ENCODE peak calls at places on chromosomes 11 and 22, in five cellular contexts. U is H9, N is mesenchymal stem cell, I is neuronal stem cell, S is H1. W is an unnamed sample.

GRCh38 chr11:18548001-18548400 is 21.3 kb upstream of the TSG101 start:
- DNase-seq in N (no peak), I (no peak), U (no peak), S (no peak), W (no peak)

GRCh38 chr11:112195906-112196305 is 20.6 kb downstream of the BCO2 start:
- DNase-seq in N (peak; percentile 24), S (no peak), U (no peak), I (no peak), W (no peak)

GRCh38 chr11:104713366-104713765 is 184.9 kb downstream of the CASP12 start:
- DNase-seq in S (no peak), N (no peak), U (no peak), I (no peak), W (no peak)

GRCh38 chr11:1504164-1504563 is 17.6 kb upstream of the MOB2 start:
- DNase-seq in N (no peak), U (no peak), I (no peak), S (no peak), W (no peak)

GRCh38 chr22:36439481-36440271 is 41.8 kb downstream of the TXN2 start:
- DNase-seq in S (no peak), I (no peak), U (no peak), N (peak; percentile 98), W (peak; percentile 94)

GRCh38 chr11:12725863-12726666 is 51.8 kb downstream of the TEAD1 start:
- DNase-seq in I (no peak), N (peak; percentile 75), U (no peak), S (no peak), W (peak; percentile 73)

GRCh38 chr11:551131-551530 is 9.4 kb downstream of the LMNTD2 start:
- DNase-seq in I (no peak), N (no peak), S (no peak), U (no peak), W (no peak)

GRCh38 chr11:5123802-5124521 is 14.2 kb downstream of the OR52A5 start:
- DNase-seq in N (peak; percentile 75), S (peak; percentile 44), I (peak; percentile 68), U (peak; percentile 71), W (peak; percentile 92)

GRCh38 chr11:69674267-69674885 is 777 bp downstream of the LTO1 start:
- DNase-seq in U (no peak), I (no peak), N (peak; percentile 92), S (no peak), W (peak; percentile 61)

GRCh38 chr11:14698771-14699170 is 55.2 kb downstream of the PDE3B start:
- DNase-seq in N (no peak), U (no peak), S (no peak), I (no peak), W (no peak)

GRCh38 chr11:413120-414081 is 1.4 kb downstream of the SIGIRR start:
- DNase-seq in S (no peak), N (no peak), I (no peak), U (no peak), W (no peak)

GRCh38 chr22:28151241-28151640 is 232.2 kb upstream of the PITPNB start:
- DNase-seq in N (peak; percentile 47), U (no peak), I (no peak), S (no peak), W (no peak)

GRCh38 chr11:12162652-12163051 is 52.3 kb downstream of the MICAL2 start:
- DNase-seq in I (no peak), N (no peak), U (no peak), S (no peak), W (no peak)

GRCh38 chr11:27656806-27657483 is 43.3 kb downstream of the BDNF start:
- DNase-seq in I (no peak), S (no peak), N (no peak), U (no peak), W (peak; percentile 86)

GRCh38 chr11:105910095-105910715 is 111.8 kb downstream of the MSANTD4 start:
- DNase-seq in U (no peak), I (no peak), S (no peak), N (peak; percentile 70), W (no peak)

GRCh38 chr11:33631749-33632091 is 68.9 kb downstream of the C11orf91 start:
- DNase-seq in I (no peak), U (no peak), N (no peak), S (no peak), W (no peak)

GRCh38 chr11:44275961-44276550 is 33.9 kb downstream of the ALX4 start:
- DNase-seq in S (no peak), I (no peak), U (no peak), N (no peak), W (no peak)

GRCh38 chr11:11993814-11994213 is 14.6 kb downstream of the DKK3 start:
- DNase-seq in N (peak; percentile 93), S (no peak), U (peak; percentile 55), I (no peak), W (peak; percentile 90)

GRCh38 chr11:60914620-60915249 is 777 bp downstream of the TMEM109 start:
- DNase-seq in N (peak; percentile 58), U (peak; percentile 35), S (no peak), I (no peak), W (peak; percentile 42)

GRCh38 chr11:102580185-102580951 is 44.8 kb downstream of the MMP20 start:
- DNase-seq in S (no peak), I (no peak), U (no peak), N (no peak), W (no peak)

GRCh38 chr11:132632641-132633124 is 899.6 kb downstream of the OPCML start:
- DNase-seq in S (no peak), U (no peak), N (peak; percentile 98), I (no peak), W (peak; percentile 56)

GRCh38 chr11:98029832-98030231 is 990.9 kb upstream of the CNTN5 start:
- DNase-seq in N (no peak), I (no peak), U (no peak), S (no peak), W (no peak)

GRCh38 chr22:30380011-30380410 is 7.2 kb downstream of the RNF215 start:
- DNase-seq in U (no peak), N (no peak), S (no peak), I (no peak), W (no peak)

GRCh38 chr11:110587972-110588371 is 124.3 kb downstream of the ARHGAP20 start:
- DNase-seq in S (no peak), U (no peak), N (no peak), I (no peak), W (no peak)

GRCh38 chr11:92212530-92212929 is 12.1 kb upstream of the FAT3 start:
- DNase-seq in I (no peak), U (no peak), S (no peak), N (no peak), W (no peak)

GRCh38 chr11:10489444-10489785 is 34.4 kb downstream of the AMPD3 start:
- DNase-seq in N (no peak), S (no peak), U (no peak), I (no peak), W (no peak)

GRCh38 chr11:35257287-35257686 is 118.3 kb downstream of the CD44 start:
- DNase-seq in I (no peak), U (no peak), S (no peak), N (no peak), W (no peak)

GRCh38 chr22:44620129-44620840 is 81.7 kb upstream of the PRR5 start:
- DNase-seq in S (peak; percentile 36), I (peak; percentile 89), U (peak; percentile 87), N (peak; percentile 86), W (peak; percentile 26)

GRCh38 chr11:62186195-62186594 is 3.8 kb upstream of the SCGB1D1 start:
- DNase-seq in I (no peak), S (no peak), N (no peak), U (no peak), W (no peak)

DNA sequence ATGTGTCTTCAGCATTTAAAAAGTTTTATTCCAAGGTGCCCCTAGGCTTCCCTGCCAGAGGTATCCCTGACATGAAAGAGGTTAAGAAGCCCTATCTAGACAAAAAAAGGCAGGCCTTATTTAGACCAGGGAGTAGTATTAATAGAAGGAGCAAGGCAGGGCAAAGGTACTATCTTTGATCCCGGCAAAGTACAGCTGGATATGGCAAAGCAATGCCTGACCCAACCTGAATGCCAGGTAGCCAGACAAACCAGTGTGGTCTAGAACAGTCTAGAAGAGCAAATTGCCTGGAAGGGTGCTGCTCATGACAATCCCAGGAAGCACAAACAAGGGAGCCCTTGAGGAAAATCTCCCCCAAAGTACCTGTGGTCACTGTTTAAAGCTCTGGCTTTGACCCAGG is 62.6 kb upstream of the SYT13 start:
- DNase-seq in U (no peak), S (no peak), N (no peak), I (no peak), W (no peak)
- H3K4me2 ChIP-seq in U (no peak overlapping the region), S (no peak overlapping the region), N (no peak overlapping the region), I (no peak overlapping the region), W (no peak overlapping the region)

GRCh38 chr11:126461096-126461440 is 105.6 kb downstream of the ST3GAL4 start:
- DNase-seq in U (no peak), N (no peak), S (no peak), I (no peak), W (no peak)

GRCh38 chr11:126459691-126460404 is 104.4 kb downstream of the ST3GAL4 start:
- DNase-seq in N (no peak), I (no peak), U (no peak), S (no peak), W (no peak)

GRCh38 chr11:126460417-126461095 is 105.1 kb downstream of the ST3GAL4 start:
- DNase-seq in U (no peak), I (no peak), S (no peak), N (no peak), W (no peak)

GRCh38 chr11:126462422-126462821 is 106.9 kb downstream of the ST3GAL4 start:
- DNase-seq in U (no peak), I (no peak), N (no peak), S (no peak), W (no peak)

GRCh38 chr11:126461996-126462395 is 106.5 kb downstream of the ST3GAL4 start:
- DNase-seq in I (no peak), U (no peak), S (no peak), N (no peak), W (no peak)
- H2BK12ac ChIP-seq in I (no peak overlapping the region), U (no peak overlapping the region), S (no peak overlapping the region), N (no peak overlapping the region), W (no peak overlapping the region)

DNA sequence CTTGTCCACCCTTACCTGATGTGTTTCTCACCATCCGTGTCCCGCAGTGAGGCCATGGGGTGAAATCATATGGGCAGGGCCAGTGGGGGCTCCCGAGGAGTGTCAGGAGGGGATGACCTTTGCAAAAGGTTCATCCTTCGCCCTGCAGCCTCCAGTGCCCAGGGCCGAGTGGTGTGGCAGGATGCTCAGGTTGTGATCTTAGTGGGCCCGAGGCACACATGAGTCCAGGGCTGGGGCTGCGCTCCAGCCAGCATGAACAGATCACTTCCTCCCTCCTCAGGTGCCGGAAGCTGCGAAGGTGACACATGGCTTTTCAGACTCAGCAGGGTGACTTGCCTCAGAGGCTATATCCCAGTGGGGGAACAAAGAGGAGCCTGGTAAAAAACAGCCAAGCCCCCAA is 2.8 kb upstream of the FKBP2 start:
- DNase-seq in N (no peak), U (no peak), S (no peak), I (no peak), W (no peak)
- H3K4me2 ChIP-seq in N (no peak overlapping the region), U (no peak overlapping the region), S (no peak overlapping the region), I (no peak overlapping the region), W (no peak overlapping the region)

GRCh38 chr11:117961896-117962295 is 24.3 kb upstream of the IL10RA start:
- DNase-seq in N (no peak), S (no peak), U (peak; percentile 44), I (no peak), W (no peak)
- H2BK12ac ChIP-seq in N (no peak overlapping the region), S (no peak overlapping the region), U (no peak overlapping the region), I (no peak overlapping the region), W (no peak overlapping the region)

GRCh38 chr11:70755410-70756158 is 357.3 kb downstream of the CTTN start:
- DNase-seq in N (peak; percentile 70), I (peak; percentile 77), U (peak; percentile 91), S (peak; percentile 56), W (peak; percentile 71)
- H3K4me2 ChIP-seq in N (peak overlapping the region; percentile 50), I (peak overlapping the region; percentile 31), U (no peak overlapping the region), S (no peak overlapping the region), W (no peak overlapping the region)

W was measured in trophoblast cell.